ENCODE peak calls at places on chromosomes 7 and 10, in four cellular contexts. E, N, I and T are unnamed samples.

GRCh38 chr7:113698556-113699220 is 220.1 kb downstream of the PPP1R3A start:
- DNase-seq in N (no peak), E (no peak), I (peak), T (peak)

GRCh38 chr10:104080762-104081161 is 4.9 kb downstream of the COL17A1 start:
- DNase-seq in N (no peak), I (peak), E (no peak), T (peak)

GRCh38 chr7:28988091-28988490 is 30.0 kb upstream of the TRIL start:
- DNase-seq in N (no peak), I (no peak), E (no peak), T (no peak)

GRCh38 chr10:86681047-86681446 is 12.7 kb downstream of the LDB3 start:
- DNase-seq in N (no peak), I (no peak), E (no peak), T (peak)

GRCh38 chr10:4083509-4084003 is 298.5 kb upstream of the KLF6 start:
- DNase-seq in E (no peak), I (no peak), N (no peak), T (peak)

GRCh38 chr7:84200859-84201258 is 6.3 kb upstream of the SEMA3A start:
- DNase-seq in N (no peak), I (no peak), E (no peak), T (no peak)

GRCh38 chr10:7484456-7485266 is 73.8 kb upstream of the SFMBT2 start:
- DNase-seq in E (peak), N (no peak), I (no peak), T (peak)

GRCh38 chr10:34575882-34576281 is 239.2 kb downstream of the PARD3 start:
- DNase-seq in N (no peak), E (no peak), I (no peak), T (no peak)

GRCh38 chr10:7345717-7346116 is 65.1 kb downstream of the SFMBT2 start:
- DNase-seq in E (no peak), I (no peak), N (no peak), T (no peak)

GRCh38 chr10:119412244-119412750 is 130.2 kb downstream of the RGS10 start:
- DNase-seq in I (no peak), N (no peak), E (no peak), T (peak)

GRCh38 chr10:8639601-8640000 is 585.1 kb downstream of the GATA3 start:
- DNase-seq in N (no peak), E (no peak), I (no peak), T (no peak)

GRCh38 chr10:73183882-73184281 is 16.0 kb downstream of the FAM149B1 start:
- DNase-seq in E (no peak), I (no peak), N (no peak), T (no peak)

GRCh38 chr7:94656925-94657731 is 1.2 kb upstream of the SGCE start:
- DNase-seq in N (peak), I (no peak), E (no peak), T (no peak)

GRCh38 chr7:8063706-8064297 is 95.2 kb downstream of the GLCCI1 start:
- DNase-seq in I (no peak), N (no peak), E (no peak), T (no peak)

GRCh38 chr7:47570649-47571050 is 11.3 kb downstream of the TNS3 start:
- DNase-seq in N (no peak), E (no peak), I (no peak), T (no peak)

GRCh38 chr7:107966701-107967100 is 36.3 kb downstream of the LAMB1 start:
- DNase-seq in E (no peak), I (peak), N (no peak), T (no peak)

GRCh38 chr10:66804911-66805310 is 120.9 kb upstream of the LRRTM3 start:
- DNase-seq in N (no peak), I (no peak), E (no peak), T (no peak)

GRCh38 chr7:155338632-155339320 is 41.1 kb downstream of the INSIG1 start:
- DNase-seq in N (peak), I (no peak), E (no peak), T (no peak)

GRCh38 chr7:730501-731439 is 3.7 kb upstream of the PRKAR1B start:
- DNase-seq in E (no peak), I (no peak), N (no peak), T (no peak)

GRCh38 chr10:84352251-84352842 is 24.0 kb downstream of the CCSER2 start:
- DNase-seq in E (no peak), I (peak), N (peak), T (peak)

GRCh38 chr7:130182990-130183389 is 22.2 kb downstream of the TMEM209 start:
- DNase-seq in E (peak), I (no peak), N (no peak), T (no peak)

GRCh38 chr10:22366771-22367170 is 21.5 kb downstream of the SPAG6 start:
- DNase-seq in E (no peak), I (no peak), N (no peak), T (no peak)

GRCh38 chr10:22365644-22366565 is 20.6 kb downstream of the SPAG6 start:
- DNase-seq in E (no peak), I (no peak), N (no peak), T (no peak)

GRCh38 chr10:22368976-22369375 is 23.7 kb downstream of the SPAG6 start:
- DNase-seq in N (no peak), I (no peak), E (no peak), T (no peak)

GRCh38 chr10:22368402-22368801 is 23.1 kb downstream of the SPAG6 start:
- DNase-seq in E (no peak), N (no peak), I (no peak), T (no peak)

GRCh38 chr10:22367471-22367870 is 22.2 kb downstream of the SPAG6 start:
- DNase-seq in I (no peak), N (no peak), E (no peak), T (no peak)
- H3K9ac ChIP-seq in I (no peak), N (no peak), E (no peak), T (no peak)

GRCh38 chr7:132784406-132784805 is 208.1 kb upstream of the PLXNA4 start:
- DNase-seq in I (no peak), N (no peak), E (no peak), T (no peak)

GRCh38 chr7:132785861-132786260 is 209.6 kb upstream of the PLXNA4 start:
- DNase-seq in I (no peak), E (no peak), N (no peak), T (no peak)

GRCh38 chr7:132780822-132781221 is 204.6 kb upstream of the PLXNA4 start:
- DNase-seq in N (no peak), E (no peak), I (no peak), T (no peak)

GRCh38 chr7:132782777-132783633 is 206.7 kb upstream of the PLXNA4 start:
- DNase-seq in I (no peak), E (no peak), N (no peak), T (no peak)

GRCh38 chr7:132783824-132784223 is 207.6 kb upstream of the PLXNA4 start:
- DNase-seq in E (no peak), N (peak), I (no peak), T (no peak)
- TF ChIP-seq TAF1 in E (no peak), N (no peak), I (no peak), T (no peak)

GRCh38 chr10:47243791-47244190 is 56.2 kb upstream of the GDF10 start:
- DNase-seq in E (no peak), N (no peak), I (no peak), T (no peak)
- TF ChIP-seq TCF12 in E (no peak), N (no peak), I (no peak), T (no peak)

GRCh38 chr7:102407910-102408309 is 11.7 kb downstream of the PRKRIP1 start:
- DNase-seq in E (no peak), I (no peak), N (no peak), T (no peak)
- H3K9ac ChIP-seq in E (no peak), I (no peak), N (no peak), T (no peak)

GRCh38 chr7:46068159-46068558 is 147.1 kb upstream of the IGFBP3 start:
- DNase-seq in I (no peak), N (no peak), E (no peak), T (no peak)

GRCh38 chr7:46076527-46076926 is 155.5 kb upstream of the IGFBP3 start:
- DNase-seq in E (no peak), I (no peak), N (no peak), T (no peak)

GRCh38 chr7:46071076-46071475 is 150.0 kb upstream of the IGFBP3 start:
- DNase-seq in N (no peak), I (no peak), E (no peak), T (no peak)

GRCh38 chr7:46072722-46073121 is 151.7 kb upstream of the IGFBP3 start:
- DNase-seq in N (no peak), E (peak), I (no peak), T (no peak)

GRCh38 chr7:46071601-46072000 is 150.5 kb upstream of the IGFBP3 start:
- DNase-seq in N (no peak), E (no peak), I (no peak), T (no peak)
- TF ChIP-seq TAF1 in N (no peak), E (no peak), I (no peak), T (no peak)

GRCh38 chr7:150515248-150515647 is 576 bp downstream of the GIMAP7 start:
- DNase-seq in I (no peak), E (no peak), N (no peak), T (no peak)

GRCh38 chr7:150511039-150511438 is 3.6 kb upstream of the GIMAP7 start:
- DNase-seq in I (no peak), E (no peak), N (no peak), T (no peak)

GRCh38 chr7:150514748-150515222 is at the start of gene GIMAP7:
- DNase-seq in E (peak), I (no peak), N (no peak), T (no peak)

GRCh38 chr7:150515752-150516151 is 1.1 kb downstream of the GIMAP7 start:
- DNase-seq in I (no peak), E (no peak), N (no peak), T (no peak)

GRCh38 chr7:150513758-150514157 is 914 bp upstream of the GIMAP7 start:
- DNase-seq in E (no peak), N (no peak), I (no peak), T (no peak)
- TF ChIP-seq TCF12 in E (no peak), N (no peak), I (no peak), T (no peak)